ENCODE peak calls at places on chromosomes 16 and 17, in seven cellular contexts. T is trophoblast cell, P is IMR-90, W is neuronal stem cell, X is mesenchymal stem cell, B is H9, S is H1. F is an unnamed sample.

GRCh38 chr17:32298298-32298697 is 32.7 kb downstream of the RHBDL3 start:
- DNase-seq in T (peak), P (no peak), W (no peak), X (no peak), B (no peak), S (no peak), F (peak)

GRCh38 chr16:72112452-72112792 is 18.8 kb downstream of the DHX38 start:
- DNase-seq in T (no peak), P (no peak), W (no peak), X (no peak), B (no peak), S (no peak), F (peak)

GRCh38 chr17:34763727-34764665 is 184.6 kb downstream of the TMEM132E start:
- DNase-seq in T (no peak), P (peak), W (no peak), X (no peak), B (peak), S (no peak), F (no peak)

GRCh38 chr16:50313596-50314483 is 47.5 kb downstream of the ADCY7 start:
- DNase-seq in T (peak), P (peak), W (no peak), X (no peak), B (peak), S (no peak), F (peak)

GRCh38 chr16:48272837-48273421 is 25.6 kb upstream of the ABCC11 start:
- DNase-seq in T (no peak), P (no peak), W (no peak), X (no peak), B (no peak), S (no peak), F (no peak)

GRCh38 chr17:2571523-2572303 is 21.7 kb upstream of the PAFAH1B1 start:
- DNase-seq in T (no peak), P (no peak), W (no peak), X (no peak), B (no peak), S (no peak), F (no peak)

GRCh38 chr17:31524926-31525800 is 133.7 kb downstream of the RAB11FIP4 start:
- DNase-seq in T (peak), P (peak), W (peak), X (peak), B (peak), S (peak), F (peak)

GRCh38 chr17:13031718-13032350 is 14.0 kb upstream of the ELAC2 start:
- DNase-seq in T (peak), P (peak), W (no peak), X (peak), B (peak), S (no peak), F (peak)

GRCh38 chr17:260944-261343 is 79.5 kb upstream of the DOC2B start:
- DNase-seq in T (no peak), P (no peak), W (no peak), X (no peak), B (no peak), S (no peak), F (no peak)

GRCh38 chr16:4825196-4825595 is 21.9 kb downstream of the GLYR1 start:
- DNase-seq in T (no peak), P (no peak), W (no peak), X (no peak), B (no peak), S (no peak), F (no peak)

GRCh38 chr17:31858647-31859486 is at the start of gene COPRS:
- DNase-seq in T (peak), P (peak), W (peak), X (peak), B (peak), S (peak), F (peak)

GRCh38 chr17:1649116-1649843 is 386 bp downstream of the RILP start:
- DNase-seq in T (peak), P (peak), W (peak), X (peak), B (no peak), S (no peak), F (peak)

GRCh38 chr17:44751806-44752205 is 7.0 kb upstream of the ADAM11 start:
- DNase-seq in T (no peak), P (no peak), W (no peak), X (no peak), B (no peak), S (no peak), F (no peak)

GRCh38 chr16:71357681-71358080 is 842 bp upstream of the CALB2 start:
- DNase-seq in T (peak), P (no peak), W (no peak), X (no peak), B (peak), S (no peak), F (no peak)

GRCh38 chr16:81696136-81696958 is 82.7 kb upstream of the PLCG2 start:
- DNase-seq in T (peak), P (no peak), W (no peak), X (no peak), B (no peak), S (no peak), F (no peak)

GRCh38 chr16:27177031-27177774 is 26.1 kb upstream of the KDM8 start:
- DNase-seq in T (peak), P (peak), W (no peak), X (peak), B (no peak), S (no peak), F (no peak)

GRCh38 chr17:53516643-53517042 is 306.1 kb upstream of the KIF2B start:
- DNase-seq in T (no peak), P (no peak), W (no peak), X (peak), B (no peak), S (no peak), F (peak)

GRCh38 chr17:33981713-33982601 is 273.1 kb upstream of the CCL2 start:
- DNase-seq in T (no peak), P (no peak), W (no peak), X (no peak), B (no peak), S (no peak), F (no peak)

GRCh38 chr17:70677783-70678647 is 508.7 kb downstream of the KCNJ2 start:
- DNase-seq in T (no peak), P (no peak), W (no peak), X (no peak), B (peak), S (no peak), F (peak)

GRCh38 chr16:83937922-83938875 is 14.8 kb upstream of the OSGIN1 start:
- DNase-seq in T (peak), P (no peak), W (no peak), X (no peak), B (no peak), S (no peak), F (no peak)
- H4K8ac ChIP-seq in T (no peak), P (no peak), W (no peak), X (no peak), B (no peak), S (no peak), F (no peak)

GRCh38 chr17:18213666-18214270 is 11.7 kb upstream of the LLGL1 start:
- DNase-seq in T (peak), P (no peak), W (no peak), X (peak), B (no peak), S (no peak), F (no peak)
- H4K8ac ChIP-seq in T (no peak), P (no peak), W (no peak), X (no peak), B (no peak), S (no peak), F (no peak)

DNA sequence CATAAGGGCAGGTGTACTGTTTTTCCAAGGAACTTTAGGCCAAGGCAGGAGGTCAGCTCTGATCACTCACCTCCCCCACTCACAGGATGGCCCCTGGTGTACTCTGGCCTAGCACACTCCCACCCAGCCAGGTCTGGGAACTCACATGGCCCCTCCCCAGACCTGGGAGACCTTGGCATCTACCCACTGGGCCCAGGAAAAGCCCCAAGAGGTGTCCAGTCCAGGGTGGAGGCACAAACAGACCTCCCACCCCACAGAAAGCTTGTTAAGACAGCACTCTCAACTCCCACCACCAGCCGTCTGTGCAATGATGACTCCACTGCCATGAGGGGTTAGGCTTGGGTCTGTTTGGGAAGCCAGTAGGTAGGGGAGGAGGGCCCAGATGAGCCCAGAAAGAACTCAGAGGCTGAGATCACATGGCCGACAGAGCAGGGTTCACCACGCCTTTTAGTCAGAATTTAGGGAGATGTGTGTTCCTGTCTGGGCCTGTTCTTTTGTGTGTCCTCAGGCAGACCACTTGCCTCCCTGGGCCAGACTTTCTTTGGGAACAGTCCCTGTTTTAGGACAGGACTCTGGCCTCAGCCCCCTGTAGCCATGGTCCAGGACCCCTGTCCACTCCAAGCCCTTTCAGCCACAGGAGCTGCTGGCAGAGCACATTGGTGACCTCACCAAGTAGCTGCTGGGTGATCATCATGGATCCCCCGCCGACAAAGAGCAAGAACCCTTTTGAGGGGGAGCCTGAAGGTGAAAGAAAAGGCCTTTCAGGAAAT is 12.1 kb upstream of the CBFB start:
- DNase-seq in T (no peak), P (no peak), W (no peak), X (no peak), B (no peak), S (no peak), F (no peak)
- H4K8ac ChIP-seq in T (peak), P (no peak), W (no peak), X (no peak), B (no peak), S (no peak), F (no peak)

GRCh38 chr17:66152756-66153155 is 39.2 kb downstream of the CEP112 start:
- DNase-seq in T (no peak), P (peak), W (no peak), X (peak), B (no peak), S (no peak), F (no peak)
- H4K8ac ChIP-seq in T (no peak), P (no peak), W (no peak), X (no peak), B (no peak), S (no peak), F (no peak)

F was measured in mesendoderm.